ENCODE peak calls at places on chromosomes 3 and 15, in eight cellular contexts. X is uterus; Y is GM10248; K is heart right ventricle; S is activated CD4-positive, alpha-beta T cell treated with anti-CD3 and anti-CD28 coated beads, Interleukin-2, amount 10 ng/mL, durations not matched to agents 7 days and 5 days; D is endothelial cell; Z is germinal center; H is A172. R is an unnamed sample.

GRCh38 chr3:13879946-13880810 is at the start of gene WNT7A:
- DNase-seq in Y (peak; percentile 41), S (peak; percentile 54), X (peak; percentile 10), D (peak; percentile 80), Z (peak; percentile 57), H (no peak), K (no peak), R (peak; percentile 54)

GRCh38 chr3:36212291-36212690 is 168.0 kb upstream of the STAC start:
- DNase-seq in Y (no peak), X (no peak), K (no peak), H (no peak), Z (no peak), D (no peak), S (no peak), R (no peak)

GRCh38 chr3:143442761-143443477 is 323.3 kb downstream of the CHST2 start:
- DNase-seq in Y (no peak), K (no peak), S (peak; percentile 16), H (peak; percentile 13), Z (no peak), X (no peak), D (no peak), R (no peak)

GRCh38 chr15:35305906-35306305 is 220.8 kb upstream of the NANOGP8 start:
- DNase-seq in H (peak; percentile 91), Y (no peak), Z (no peak), K (no peak), D (no peak), X (no peak), S (no peak), R (no peak)

GRCh38 chr15:40190591-40190990 is 29.7 kb downstream of the BUB1B start:
- DNase-seq in K (no peak), X (no peak), Y (no peak), H (peak; percentile 87), S (no peak), Z (no peak), D (no peak), R (no peak)

GRCh38 chr3:64011685-64012084 is 11.6 kb downstream of the PSMD6 start:
- DNase-seq in K (no peak), H (peak; percentile 56), S (no peak), D (no peak), Z (no peak), Y (no peak), X (no peak), R (no peak)

GRCh38 chr3:119206611-119207511 is 33.5 kb downstream of the UPK1B start:
- DNase-seq in S (peak; percentile 37), K (no peak), X (no peak), D (no peak), Y (no peak), Z (no peak), H (no peak), R (no peak)

GRCh38 chr3:81024560-81024959 is 736.9 kb downstream of the GBE1 start:
- DNase-seq in H (no peak), D (no peak), S (no peak), K (no peak), Y (no peak), Z (no peak), X (no peak), R (no peak)

GRCh38 chr3:159586587-159587202 is 401.9 kb upstream of the IL12A start:
- DNase-seq in K (no peak), X (no peak), Y (no peak), Z (no peak), H (peak; percentile 73), D (peak; percentile 64), S (no peak), R (no peak)

GRCh38 chr3:187112934-187113793 is 26.1 kb downstream of the RPL39L start:
- DNase-seq in H (peak; percentile 21), S (peak; percentile 34), Z (peak; percentile 20), D (no peak), K (no peak), Y (peak; percentile 24), X (no peak), R (no peak)

GRCh38 chr15:77871838-77872371 is 205.6 kb downstream of the TBC1D2B start:
- DNase-seq in H (no peak), Y (no peak), D (peak; percentile 26), X (no peak), S (no peak), Z (no peak), K (no peak), R (no peak)

GRCh38 chr15:78212546-78213424 is 21.6 kb downstream of the ACSBG1 start:
- DNase-seq in Y (no peak), K (peak; percentile 58), D (no peak), X (no peak), Z (no peak), S (no peak), H (peak; percentile 93), R (no peak)

GRCh38 chr3:59482001-59482400 is 432.2 kb upstream of the CFAP20DC start:
- DNase-seq in D (no peak), Z (no peak), S (no peak), X (no peak), H (peak; percentile 27), Y (no peak), K (no peak), R (no peak)

GRCh38 chr15:55230051-55230670 is 33.4 kb upstream of the RSL24D1 start:
- DNase-seq in S (no peak), Z (no peak), Y (no peak), X (no peak), H (peak; percentile 13), K (no peak), D (no peak), R (no peak)

GRCh38 chr15:65054333-65055200 is 9.4 kb downstream of the SLC51B start:
- DNase-seq in X (peak; percentile 81), Z (peak; percentile 78), Y (peak; percentile 82), D (peak; percentile 85), S (peak; percentile 68), H (peak; percentile 56), K (peak; percentile 76), R (no peak)

GRCh38 chr3:100697183-100697582 is 12.1 kb upstream of the TFG start:
- DNase-seq in Y (no peak), S (no peak), H (no peak), K (no peak), X (no peak), Z (no peak), D (no peak), R (no peak)

GRCh38 chr3:13253208-13253937 is 166.7 kb downstream of the NUP210 start:
- DNase-seq in X (no peak), S (no peak), K (no peak), Z (no peak), H (no peak), Y (no peak), D (no peak), R (no peak)

GRCh38 chr3:82224661-82225060 is 463.2 kb upstream of the GBE1 start:
- DNase-seq in K (no peak), Y (no peak), H (no peak), Z (no peak), S (no peak), D (no peak), X (no peak), R (no peak)

GRCh38 chr3:61875073-61875472 is 313.7 kb downstream of the PTPRG start:
- DNase-seq in S (no peak), H (no peak), Y (no peak), K (no peak), X (no peak), Z (no peak), D (no peak), R (no peak)

GRCh38 chr15:83943849-83944404 is 290.0 kb downstream of the ADAMTSL3 start:
- DNase-seq in S (no peak), X (no peak), Y (no peak), H (peak; percentile 2), D (no peak), K (no peak), Z (no peak), R (no peak)

GRCh38 chr3:100811779-100812507 is 102.6 kb downstream of the TFG start:
- DNase-seq in Z (no peak), K (no peak), X (no peak), Y (no peak), H (no peak), S (no peak), D (no peak), R (no peak)

GRCh38 chr3:63763156-63763555 is 55.9 kb upstream of the C3orf49 start:
- DNase-seq in X (no peak), Z (no peak), D (no peak), Y (no peak), S (no peak), H (no peak), K (no peak), R (no peak)

GRCh38 chr3:33887478-33887877 is 89.0 kb downstream of the PDCD6IP start:
- DNase-seq in X (no peak), K (no peak), H (no peak), Z (no peak), Y (no peak), S (no peak), D (no peak), R (no peak)

GRCh38 chr3:54861248-54862067 is 66.4 kb downstream of the LRTM1 start:
- DNase-seq in H (no peak), S (no peak), X (no peak), Z (no peak), Y (no peak), D (no peak), K (no peak), R (no peak)

R was measured in T-helper 22 cell.